ENCODE peak calls at places on chromosomes 16 and 17, in seven cellular contexts. N is K562; K is GM23338; O is neural progenitor cell; H is CD8-positive, alpha-beta T cell; P is A549; D is hepatocyte. Z is an unnamed sample.

GRCh38 chr17:55394357-55395021 is 27.1 kb downstream of the MMD start:
- DNase-seq in N (no peak), K (no peak), O (no peak), H (no peak), P (no peak), D (peak), Z (no peak)

GRCh38 chr16:89801800-89802199 is 14.6 kb downstream of the FANCA start:
- DNase-seq in N (no peak), K (no peak), O (no peak), H (no peak), P (no peak), D (no peak), Z (no peak)

GRCh38 chr17:63365366-63366237 is 80.5 kb downstream of the CYB561 start:
- DNase-seq in N (no peak), K (no peak), O (no peak), H (no peak), P (no peak), D (no peak), Z (no peak)

GRCh38 chr16:81581107-81581506 is 136.5 kb downstream of the CMIP start:
- DNase-seq in N (no peak), K (no peak), O (no peak), H (no peak), P (no peak), D (peak), Z (no peak)

GRCh38 chr17:78873519-78874340 is 29.3 kb downstream of the CEP295NL start:
- DNase-seq in N (no peak), K (no peak), O (peak), H (no peak), P (no peak), D (no peak), Z (no peak)

GRCh38 chr17:65030618-65031017 is 25.9 kb downstream of the GNA13 start:
- DNase-seq in N (no peak), K (no peak), O (no peak), H (no peak), P (no peak), D (no peak), Z (no peak)

GRCh38 chr17:82246365-82247174 is 17.7 kb downstream of the SLC16A3 start:
- DNase-seq in N (peak), K (no peak), O (no peak), H (peak), P (peak), D (peak), Z (no peak)

GRCh38 chr16:23348579-23349469 is 46.7 kb downstream of the SCNN1B start:
- DNase-seq in N (no peak), K (peak), O (peak), H (no peak), P (peak), D (no peak), Z (no peak)

GRCh38 chr17:2688351-2689342 is 22.9 kb downstream of the CLUH start:
- DNase-seq in N (no peak), K (no peak), O (no peak), H (no peak), P (no peak), D (peak), Z (no peak)

GRCh38 chr17:10843806-10844205 is 5.9 kb upstream of the PIRT start:
- DNase-seq in N (no peak), K (peak), O (no peak), H (no peak), P (no peak), D (peak), Z (no peak)

GRCh38 chr17:33968350-33969044 is 286.6 kb upstream of the CCL2 start:
- DNase-seq in N (peak), K (peak), O (no peak), H (no peak), P (peak), D (no peak), Z (no peak)

GRCh38 chr16:2719328-2720062 is 529 bp downstream of the PRSS27 start:
- DNase-seq in N (no peak), K (no peak), O (no peak), H (no peak), P (no peak), D (no peak), Z (no peak)

GRCh38 chr16:21263640-21264211 is 14.4 kb downstream of the CRYM start:
- DNase-seq in N (no peak), K (no peak), O (peak), H (no peak), P (peak), D (peak), Z (no peak)

GRCh38 chr17:28544402-28545140 is 7.9 kb downstream of the UNC119 start:
- DNase-seq in N (no peak), K (peak), O (no peak), H (no peak), P (no peak), D (no peak), Z (no peak)

GRCh38 chr17:8611135-8611534 is 19.4 kb downstream of the MYH10 start:
- DNase-seq in N (no peak), K (no peak), O (no peak), H (no peak), P (no peak), D (no peak), Z (no peak)

DNA sequence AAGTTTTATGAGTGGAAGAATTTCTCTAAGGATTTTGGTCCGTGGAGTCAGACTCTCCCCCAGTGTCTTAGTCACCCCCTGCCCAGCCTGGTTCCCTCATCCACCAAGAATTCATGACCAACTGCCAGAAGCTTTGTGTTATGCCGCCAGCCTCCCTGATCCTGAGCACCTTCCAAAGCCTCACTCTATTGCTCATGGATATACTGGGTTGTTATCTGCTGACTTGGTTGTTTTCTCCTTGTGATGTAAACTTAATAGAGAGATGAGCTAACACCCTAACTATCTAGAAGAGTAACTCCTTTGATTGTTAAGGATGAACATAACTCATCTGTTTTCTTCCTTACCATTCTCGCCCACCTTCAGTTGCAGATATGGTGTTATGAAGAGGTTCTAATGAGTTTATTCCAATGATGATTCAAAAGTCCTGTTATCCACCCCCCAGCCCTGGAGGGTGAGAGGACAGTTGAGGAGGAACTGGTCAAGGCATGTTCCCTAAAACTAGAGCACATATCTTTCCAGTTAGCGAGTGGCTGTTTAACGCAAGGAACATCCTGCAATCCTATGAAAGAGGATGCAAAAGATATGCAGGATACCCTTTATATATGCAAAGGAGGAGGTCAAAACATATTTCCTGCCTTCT is 1.5 kb upstream of the PSMD3 start:
- DNase-seq in N (no peak), K (no peak), O (no peak), H (no peak), P (peak), D (peak), Z (no peak)
- H3K4me3 ChIP-seq in N (no peak), K (peak), O (no peak), H (no peak), P (no peak), D (no peak), Z (no peak)

GRCh38 chr16:31874354-31875111 is 926 bp downstream of the ZNF267 start:
- DNase-seq in N (no peak), K (no peak), O (peak), H (no peak), P (peak), D (peak), Z (no peak)
- H3K27ac ChIP-seq in N (peak), K (peak), O (peak), H (peak), P (peak), D (peak), Z (peak)

GRCh38 chr17:39391448-39391847 is 10.0 kb downstream of the FBXL20 start:
- DNase-seq in N (no peak), K (no peak), O (no peak), H (no peak), P (no peak), D (no peak), Z (no peak)

GRCh38 chr17:39393732-39394131 is 7.7 kb downstream of the FBXL20 start:
- DNase-seq in N (no peak), K (no peak), O (no peak), H (no peak), P (no peak), D (no peak), Z (no peak)
- TF ChIP-seq CTCF in N (no peak), K (no peak), O (no peak), H (no peak), P (peak), D (peak), Z (no peak)

GRCh38 chr17:37490022-37490587 is 414 bp downstream of the DUSP14 start:
- DNase-seq in N (no peak), K (peak), O (peak), H (peak), P (peak), D (peak), Z (no peak)

GRCh38 chr17:37494401-37494831 is 4.7 kb downstream of the DUSP14 start:
- DNase-seq in N (no peak), K (no peak), O (no peak), H (no peak), P (no peak), D (no peak), Z (no peak)

GRCh38 chr17:37493249-37494027 is 3.7 kb downstream of the DUSP14 start:
- DNase-seq in N (no peak), K (no peak), O (no peak), H (no peak), P (no peak), D (no peak), Z (no peak)

GRCh38 chr17:37490638-37491614 is 1.2 kb downstream of the DUSP14 start:
- DNase-seq in N (peak), K (peak), O (peak), H (no peak), P (peak), D (peak), Z (no peak)

DNA sequence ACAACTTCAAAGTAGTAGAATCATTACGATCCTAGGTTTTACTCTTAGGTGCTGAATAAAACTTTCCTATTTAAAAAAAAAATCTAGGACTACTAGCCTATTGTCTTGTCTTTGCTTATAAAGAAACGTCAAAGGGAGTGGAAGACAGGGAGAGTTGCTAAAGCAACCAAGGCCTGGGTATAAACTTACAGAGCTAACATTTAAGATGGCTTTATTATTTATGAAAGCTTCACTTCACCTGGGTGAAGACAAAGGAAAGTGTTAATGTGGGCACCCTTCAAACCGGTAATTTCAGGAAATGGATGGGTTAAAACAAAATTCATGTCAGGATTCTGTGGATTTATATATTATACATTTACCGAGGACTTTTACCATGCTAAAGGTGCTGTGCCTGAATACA is 2.5 kb downstream of the DUSP14 start:
- DNase-seq in N (no peak), K (no peak), O (no peak), H (no peak), P (no peak), D (no peak), Z (no peak)
- H3K4me3 ChIP-seq in N (peak), K (peak), O (peak), H (no peak), P (no peak), D (no peak), Z (no peak)

GRCh38 chr17:15470536-15470935 is 3.1 kb upstream of the CDRT4 start:
- DNase-seq in N (no peak), K (no peak), O (no peak), H (no peak), P (no peak), D (no peak), Z (no peak)

GRCh38 chr17:15480209-15480608 is 12.8 kb upstream of the CDRT4 start:
- DNase-seq in N (no peak), K (no peak), O (no peak), H (no peak), P (no peak), D (no peak), Z (no peak)

GRCh38 chr17:15479697-15480096 is 12.3 kb upstream of the CDRT4 start:
- DNase-seq in N (no peak), K (no peak), O (no peak), H (no peak), P (no peak), D (no peak), Z (no peak)

GRCh38 chr17:15478845-15479244 is 11.4 kb upstream of the CDRT4 start:
- DNase-seq in N (no peak), K (no peak), O (no peak), H (no peak), P (no peak), D (no peak), Z (no peak)

DNA sequence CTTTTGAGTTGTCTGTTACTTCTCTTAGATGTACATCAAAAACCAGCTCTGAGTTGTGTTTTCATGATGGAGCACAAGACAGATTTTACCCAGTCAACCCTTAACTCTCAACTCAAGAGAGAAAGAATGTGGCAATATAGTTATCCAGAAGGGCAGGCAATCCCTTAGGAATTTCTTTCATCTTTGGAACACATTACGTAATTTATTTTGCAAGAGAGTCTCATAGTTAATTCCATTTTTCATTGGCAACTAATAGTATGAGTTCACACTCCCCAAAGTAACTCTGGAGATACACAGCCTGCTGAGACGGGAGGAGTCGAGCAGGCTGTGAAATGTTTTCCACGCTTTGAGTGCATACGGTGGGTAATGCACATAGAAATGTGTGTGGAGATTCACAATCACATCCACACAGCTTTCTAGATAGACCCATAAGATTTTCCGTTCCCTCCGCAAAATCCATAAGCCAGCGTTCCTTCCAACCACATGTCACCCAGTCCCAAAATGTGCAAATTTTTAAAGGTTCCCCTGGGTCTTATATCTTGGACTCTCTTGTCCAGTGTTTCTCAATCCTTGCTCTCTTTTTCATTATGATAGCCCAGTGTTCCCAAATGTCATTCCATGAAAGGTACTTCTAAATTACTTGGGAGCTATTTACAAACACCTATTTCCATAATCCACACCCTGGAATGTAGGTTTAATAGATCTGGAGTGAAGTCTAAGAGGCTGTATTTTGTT is 8.4 kb upstream of the CDRT4 start:
- DNase-seq in N (no peak), K (no peak), O (no peak), H (no peak), P (no peak), D (peak), Z (no peak)
- H3K27ac ChIP-seq in N (no peak), K (no peak), O (no peak), H (no peak), P (no peak), D (peak), Z (peak)

DNA sequence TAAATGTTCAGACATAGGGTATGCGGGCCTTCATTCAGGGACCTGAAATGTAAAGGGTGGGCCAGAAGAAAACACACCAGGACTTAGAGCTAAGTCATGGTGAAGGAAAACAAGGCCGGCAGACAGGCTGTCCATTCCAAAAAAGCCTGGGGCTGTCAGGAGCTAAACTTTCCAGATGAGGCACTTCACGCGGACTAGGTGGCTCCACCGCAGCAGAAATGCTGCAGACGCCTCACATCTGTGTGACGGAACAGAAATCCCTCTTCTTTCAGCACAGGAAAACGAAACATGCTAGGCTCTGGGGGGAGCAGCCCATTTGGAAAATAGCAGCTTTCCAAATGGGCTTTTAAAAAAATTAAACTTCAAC is 88.7 kb downstream of the HS3ST3A1 start:
- DNase-seq in N (peak), K (peak), O (no peak), H (no peak), P (no peak), D (no peak), Z (no peak)
- TF ChIP-seq CTCF in N (peak), K (no peak), O (no peak), H (no peak), P (no peak), D (no peak), Z (no peak)